ENCODE peak calls at places on chromosome 20, in seven cellular contexts. One of them, this sample, is unnamed.

GRCh38 chr20:49846206-49846807 is 33.7 kb downstream of the SLC9A8 start:
- DNase-seq in D341Med: peak
- DNase-seq in left cardiac atrium: no peak
- DNase-seq in NCI-H526 treated with DMSO at 0.1 percent for 48 hours: peak
- DNase-seq in DMS79: no peak
- DNase-seq in HTR-8/SVneo: peak
- DNase-seq in DMS 273 treated with DMSO at 0.1 percent for 48 hours: peak
- DNase-seq in this sample: peak

GRCh38 chr20:47727170-47727880 is 58.0 kb downstream of the SULF2 start:
- DNase-seq in D341Med: no peak
- DNase-seq in left cardiac atrium: peak
- DNase-seq in NCI-H526 treated with DMSO at 0.1 percent for 48 hours: no peak
- DNase-seq in DMS79: no peak
- DNase-seq in HTR-8/SVneo: no peak
- DNase-seq in DMS 273 treated with DMSO at 0.1 percent for 48 hours: no peak
- DNase-seq in this sample: no peak

GRCh38 chr20:50710492-50711063 is 19.2 kb upstream of the RIPOR3 start:
- DNase-seq in D341Med: no peak
- DNase-seq in left cardiac atrium: no peak
- DNase-seq in NCI-H526 treated with DMSO at 0.1 percent for 48 hours: no peak
- DNase-seq in DMS79: no peak
- DNase-seq in HTR-8/SVneo: no peak
- DNase-seq in DMS 273 treated with DMSO at 0.1 percent for 48 hours: no peak
- DNase-seq in this sample: no peak

GRCh38 chr20:8646716-8647115 is 422.2 kb upstream of the PLCB4 start:
- DNase-seq in D341Med: no peak
- DNase-seq in left cardiac atrium: no peak
- DNase-seq in NCI-H526 treated with DMSO at 0.1 percent for 48 hours: no peak
- DNase-seq in DMS79: no peak
- DNase-seq in HTR-8/SVneo: no peak
- DNase-seq in DMS 273 treated with DMSO at 0.1 percent for 48 hours: no peak
- DNase-seq in this sample: no peak

GRCh38 chr20:59421920-59422637 is 121.7 kb downstream of the EDN3 start:
- DNase-seq in D341Med: no peak
- DNase-seq in left cardiac atrium: no peak
- DNase-seq in NCI-H526 treated with DMSO at 0.1 percent for 48 hours: no peak
- DNase-seq in DMS79: no peak
- DNase-seq in HTR-8/SVneo: no peak
- DNase-seq in DMS 273 treated with DMSO at 0.1 percent for 48 hours: no peak
- DNase-seq in this sample: no peak

GRCh38 chr20:11041396-11041795 is 367.6 kb upstream of the JAG1 start:
- DNase-seq in D341Med: no peak
- DNase-seq in left cardiac atrium: no peak
- DNase-seq in NCI-H526 treated with DMSO at 0.1 percent for 48 hours: no peak
- DNase-seq in DMS79: no peak
- DNase-seq in HTR-8/SVneo: no peak
- DNase-seq in DMS 273 treated with DMSO at 0.1 percent for 48 hours: no peak
- DNase-seq in this sample: no peak

GRCh38 chr20:46592580-46593362 is 42.3 kb upstream of the OCSTAMP start:
- DNase-seq in D341Med: no peak
- DNase-seq in left cardiac atrium: no peak
- DNase-seq in NCI-H526 treated with DMSO at 0.1 percent for 48 hours: no peak
- DNase-seq in DMS79: no peak
- DNase-seq in HTR-8/SVneo: no peak
- DNase-seq in DMS 273 treated with DMSO at 0.1 percent for 48 hours: no peak
- DNase-seq in this sample: no peak

GRCh38 chr20:3247638-3248037 is 8.6 kb upstream of the SLC4A11 start:
- DNase-seq in D341Med: no peak
- DNase-seq in left cardiac atrium: no peak
- DNase-seq in NCI-H526 treated with DMSO at 0.1 percent for 48 hours: no peak
- DNase-seq in DMS79: no peak
- DNase-seq in HTR-8/SVneo: no peak
- DNase-seq in DMS 273 treated with DMSO at 0.1 percent for 48 hours: no peak
- DNase-seq in this sample: no peak

GRCh38 chr20:10790013-10790412 is 116.2 kb upstream of the JAG1 start:
- DNase-seq in D341Med: no peak
- DNase-seq in left cardiac atrium: no peak
- DNase-seq in NCI-H526 treated with DMSO at 0.1 percent for 48 hours: no peak
- DNase-seq in DMS79: no peak
- DNase-seq in HTR-8/SVneo: no peak
- DNase-seq in DMS 273 treated with DMSO at 0.1 percent for 48 hours: no peak
- DNase-seq in this sample: no peak

GRCh38 chr20:58327211-58327610 is 17.7 kb downstream of the RAB22A start:
- DNase-seq in D341Med: no peak
- DNase-seq in left cardiac atrium: no peak
- DNase-seq in NCI-H526 treated with DMSO at 0.1 percent for 48 hours: no peak
- DNase-seq in DMS79: no peak
- DNase-seq in HTR-8/SVneo: no peak
- DNase-seq in DMS 273 treated with DMSO at 0.1 percent for 48 hours: no peak
- DNase-seq in this sample: no peak

GRCh38 chr20:58479666-58480454 is 35.3 kb downstream of the APCDD1L start:
- DNase-seq in D341Med: no peak
- DNase-seq in left cardiac atrium: no peak
- DNase-seq in NCI-H526 treated with DMSO at 0.1 percent for 48 hours: no peak
- DNase-seq in DMS79: no peak
- DNase-seq in HTR-8/SVneo: no peak
- DNase-seq in DMS 273 treated with DMSO at 0.1 percent for 48 hours: no peak
- DNase-seq in this sample: no peak

GRCh38 chr20:36051318-36052116 is 83.1 kb downstream of the CNBD2 start:
- DNase-seq in D341Med: no peak
- DNase-seq in left cardiac atrium: no peak
- DNase-seq in NCI-H526 treated with DMSO at 0.1 percent for 48 hours: no peak
- DNase-seq in DMS79: no peak
- DNase-seq in HTR-8/SVneo: no peak
- DNase-seq in DMS 273 treated with DMSO at 0.1 percent for 48 hours: no peak
- DNase-seq in this sample: no peak

GRCh38 chr20:598133-598881 is 11.8 kb downstream of the TCF15 start:
- DNase-seq in D341Med: no peak
- DNase-seq in left cardiac atrium: no peak
- DNase-seq in NCI-H526 treated with DMSO at 0.1 percent for 48 hours: no peak
- DNase-seq in DMS79: no peak
- DNase-seq in HTR-8/SVneo: no peak
- DNase-seq in DMS 273 treated with DMSO at 0.1 percent for 48 hours: no peak
- DNase-seq in this sample: no peak

GRCh38 chr20:21609981-21610380 is 95.5 kb upstream of the PAX1 start:
- DNase-seq in D341Med: no peak
- DNase-seq in left cardiac atrium: no peak
- DNase-seq in NCI-H526 treated with DMSO at 0.1 percent for 48 hours: no peak
- DNase-seq in DMS79: no peak
- DNase-seq in HTR-8/SVneo: no peak
- DNase-seq in DMS 273 treated with DMSO at 0.1 percent for 48 hours: no peak
- DNase-seq in this sample: no peak

This sample was measured in NCI-H460.